ENCODE peak calls at places on chromosomes 13 and 19, in five cellular contexts. K is lung microvascular endothelial cell; U is activated CD4-positive, alpha-beta T cell treated with anti-CD3 and anti-CD28 coated beads, Interleukin-2, amount 50 U/mL, for 4 hours; V is fibroblast of villous mesenchyme; X is small intestine. E is an unnamed sample.

GRCh38 chr19:46350758-46351159 is 3.9 kb downstream of the PPP5C start:
- DNase-seq in K (peak; percentile 60), V (no peak), U (no peak), X (no peak), E (no peak)

GRCh38 chr13:45847554-45848224 is 3.9 kb downstream of the SIAH3 start:
- DNase-seq in V (no peak), K (peak; percentile 68), X (peak; percentile 40), U (peak; percentile 3), E (peak; percentile 37)

GRCh38 chr13:113962386-113962785 is 11.5 kb downstream of the C13orf46 start:
- DNase-seq in V (no peak), K (no peak), X (no peak), U (no peak), E (no peak)

GRCh38 chr13:26051231-26052135 is at the start of gene SHISA2:
- DNase-seq in U (no peak), V (peak; percentile 12), K (peak; percentile 66), X (peak; percentile 6), E (peak; percentile 47)

GRCh38 chr13:51557875-51558604 is 26.2 kb upstream of the WDFY2 start:
- DNase-seq in X (no peak), U (no peak), K (peak; percentile 38), V (peak; percentile 59), E (peak; percentile 93)

GRCh38 chr13:39959497-39959896 is 304.0 kb downstream of the COG6 start:
- DNase-seq in U (no peak), X (no peak), K (no peak), V (no peak), E (peak; percentile 12)

GRCh38 chr13:51793570-51794273 is 10.2 kb downstream of the DHRS12 start:
- DNase-seq in X (no peak), K (peak; percentile 82), V (peak; percentile 83), U (peak; percentile 40), E (peak; percentile 87)

GRCh38 chr19:44549507-44549906 is 20.0 kb upstream of the CEACAM20 start:
- DNase-seq in K (no peak), X (no peak), V (no peak), U (no peak), E (no peak)

GRCh38 chr19:46546194-46546896 is 50.7 kb upstream of the PNMA8B start:
- DNase-seq in X (peak; percentile 82), U (no peak), V (peak; percentile 37), K (peak; percentile 36), E (peak; percentile 81)

GRCh38 chr19:12603714-12604113 is 6.9 kb downstream of the ZNF490 start:
- DNase-seq in K (no peak), U (peak; percentile 50), X (no peak), V (peak; percentile 16), E (no peak)

GRCh38 chr19:45791744-45792481 is 732 bp downstream of the DMWD start:
- DNase-seq in X (no peak), U (no peak), V (no peak), K (peak; percentile 31), E (no peak)

GRCh38 chr19:34999498-35000337 is at the start of gene GRAMD1A:
- DNase-seq in K (peak; percentile 87), U (peak; percentile 56), X (peak; percentile 83), V (peak; percentile 89), E (peak; percentile 91)

GRCh38 chr13:43036386-43037220 is 13.2 kb downstream of the DNAJC15 start:
- DNase-seq in X (no peak), U (no peak), K (no peak), V (peak; percentile 71), E (peak; percentile 70)

GRCh38 chr13:86020350-86021002 is 221.3 kb upstream of the SLITRK6 start:
- DNase-seq in K (no peak), X (no peak), V (peak; percentile 1), U (no peak), E (peak; percentile 41)

GRCh38 chr19:16330811-16331690 is 6.4 kb downstream of the KLF2 start:
- DNase-seq in K (no peak), U (no peak), V (no peak), X (no peak), E (no peak)

GRCh38 chr13:30607908-30608307 is 9.8 kb upstream of the USPL1 start:
- DNase-seq in U (peak; percentile 47), K (no peak), V (no peak), X (peak; percentile 63), E (no peak)

GRCh38 chr19:2717638-2718541 is 3.3 kb downstream of the DIRAS1 start:
- DNase-seq in U (no peak), X (no peak), V (no peak), K (no peak), E (no peak)

GRCh38 chr19:1365306-1365963 is 18.3 kb upstream of the NDUFS7 start:
- DNase-seq in V (no peak), K (no peak), U (no peak), X (no peak), E (no peak)

GRCh38 chr13:42047561-42048322 is 706 bp upstream of the DGKH start:
- DNase-seq in X (peak; percentile 77), V (peak; percentile 78), U (peak; percentile 6), K (peak; percentile 67), E (peak; percentile 71)

GRCh38 chr13:82747331-82747730 is 1134.9 kb downstream of the SLITRK1 start:
- DNase-seq in V (no peak), U (no peak), K (no peak), X (no peak), E (no peak)

GRCh38 chr13:50584856-50585580 is 258.5 kb downstream of the DLEU7 start:
- DNase-seq in K (no peak), U (no peak), V (peak; percentile 58), X (no peak), E (no peak)

GRCh38 chr19:17358395-17358794 is 18.7 kb downstream of the PLVAP start:
- DNase-seq in X (no peak), U (no peak), V (no peak), K (peak; percentile 41), E (no peak)

GRCh38 chr13:95644611-95645052 is at the start of gene DZIP1:
- DNase-seq in V (peak; percentile 89), U (no peak), K (peak; percentile 85), X (no peak), E (peak; percentile 81)

GRCh38 chr19:41218615-41219507 is at the start of gene AXL:
- DNase-seq in X (no peak), U (no peak), V (peak; percentile 88), K (peak; percentile 66), E (peak; percentile 80)

GRCh38 chr19:23887642-23888041 is 27.0 kb upstream of the ZNF726 start:
- DNase-seq in K (peak; percentile 11), U (no peak), V (peak; percentile 7), X (peak; percentile 94), E (no peak)

GRCh38 chr13:111175948-111176347 is 60.8 kb downstream of the ARHGEF7 start:
- DNase-seq in X (no peak), U (no peak), K (no peak), V (no peak), E (no peak)

GRCh38 chr19:21022996-21023395 is 2.5 kb downstream of the ZNF430 start:
- DNase-seq in K (peak; percentile 14), U (peak; percentile 13), X (no peak), V (peak; percentile 36), E (peak; percentile 82)

GRCh38 chr13:24693862-24694471 is 13.8 kb downstream of the ATP12A start:
- DNase-seq in K (peak; percentile 70), V (peak; percentile 52), U (no peak), X (peak; percentile 65), E (peak; percentile 66)

GRCh38 chr19:39246951-39247669 is 1.5 kb downstream of the IFNL4 start:
- DNase-seq in X (no peak), V (no peak), U (no peak), K (peak; percentile 34), E (no peak)

GRCh38 chr13:95698047-95698749 is 21.3 kb downstream of the DNAJC3 start:
- DNase-seq in X (no peak), V (peak; percentile 36), U (no peak), K (no peak), E (peak; percentile 41)

GRCh38 chr19:19256072-19256969 is 16.8 kb downstream of the TM6SF2 start:
- DNase-seq in U (no peak), V (peak; percentile 10), X (peak; percentile 25), K (no peak), E (no peak)

GRCh38 chr19:34244611-34245299 is 9.6 kb upstream of the GARRE1 start:
- DNase-seq in X (no peak), V (peak; percentile 35), K (no peak), U (no peak), E (no peak)